ENCODE peak calls at places on chromosomes 12 and 14, in four cellular contexts. One of them, this sample, is unnamed. For H3K27me3, the result is how much of the 10 kb centered on the place peaks cover.

GRCh38 chr14:105074601-105075053 is 9.4 kb upstream of the GPR132 start:
- DNase-seq in IMR-90: no peak
- DNase-seq in H9: peak
- DNase-seq in H1: no peak
- DNase-seq in this sample: no peak

GRCh38 chr12:63020269-63020668 is 85.3 kb upstream of the PPM1H start:
- DNase-seq in IMR-90: no peak
- DNase-seq in H9: no peak
- DNase-seq in H1: no peak
- DNase-seq in this sample: no peak

GRCh38 chr12:57147641-57147944 is 174 bp upstream of the LRP1-AS start:
- DNase-seq in IMR-90: peak
- DNase-seq in H9: no peak
- DNase-seq in H1: no peak
- DNase-seq in this sample: peak

GRCh38 chr12:115771065-115771464 is 506.4 kb downstream of the MED13L start:
- DNase-seq in IMR-90: no peak
- DNase-seq in H9: peak
- DNase-seq in H1: no peak
- DNase-seq in this sample: peak

GRCh38 chr12:123533672-123534643 is at the start of gene RILPL1:
- DNase-seq in IMR-90: peak
- DNase-seq in H9: peak
- DNase-seq in H1: peak
- DNase-seq in this sample: peak

GRCh38 chr14:70011098-70011497 is 131.9 kb downstream of the SMOC1 start:
- DNase-seq in IMR-90: no peak
- DNase-seq in H9: no peak
- DNase-seq in H1: no peak
- DNase-seq in this sample: no peak

GRCh38 chr12:6292606-6293005 is 17.9 kb upstream of the PLEKHG6 start:
- DNase-seq in IMR-90: peak
- DNase-seq in H9: no peak
- DNase-seq in H1: no peak
- DNase-seq in this sample: peak

GRCh38 chr14:83975435-83976222 is 1554.3 kb upstream of the FLRT2 start:
- DNase-seq in IMR-90: peak
- DNase-seq in H9: peak
- DNase-seq in H1: no peak
- DNase-seq in this sample: peak

GRCh38 chr12:94284859-94285258 is 136.5 kb downstream of the PLXNC1 start:
- DNase-seq in IMR-90: no peak
- DNase-seq in H9: no peak
- DNase-seq in H1: no peak
- DNase-seq in this sample: no peak

GRCh38 chr12:52657305-52657902 is 5.4 kb upstream of the KRT2 start:
- DNase-seq in IMR-90: no peak
- DNase-seq in H9: peak
- DNase-seq in H1: no peak
- DNase-seq in this sample: no peak

GRCh38 chr14:94005324-94005723 is 8.2 kb downstream of the CCDC197 start:
- DNase-seq in IMR-90: no peak
- DNase-seq in H9: no peak
- DNase-seq in H1: no peak
- DNase-seq in this sample: peak

GRCh38 chr12:97277030-97277429 is 185.6 kb upstream of the RMST start:
- DNase-seq in IMR-90: no peak
- DNase-seq in H9: no peak
- DNase-seq in H1: no peak
- DNase-seq in this sample: no peak

GRCh38 chr14:95290769-95291440 is 28.8 kb downstream of the CLMN start:
- DNase-seq in IMR-90: no peak
- DNase-seq in H9: peak
- DNase-seq in H1: no peak
- DNase-seq in this sample: peak

GRCh38 chr14:56247495-56248087 is 129.4 kb downstream of the PELI2 start:
- DNase-seq in IMR-90: peak
- DNase-seq in H9: no peak
- DNase-seq in H1: no peak
- DNase-seq in this sample: no peak

GRCh38 chr12:95763809-95764253 is 26.7 kb downstream of the NTN4 start:
- DNase-seq in IMR-90: peak
- DNase-seq in H9: no peak
- DNase-seq in H1: no peak
- DNase-seq in this sample: no peak

GRCh38 chr14:103456167-103456835 is 66.3 kb downstream of the CKB start:
- DNase-seq in IMR-90: peak
- DNase-seq in H9: no peak
- DNase-seq in H1: no peak
- DNase-seq in this sample: peak

GRCh38 chr12:68291396-68292036 is 38.1 kb upstream of the IL22 start:
- DNase-seq in IMR-90: no peak
- DNase-seq in H9: no peak
- DNase-seq in H1: no peak
- DNase-seq in this sample: no peak

GRCh38 chr12:108727868-108728735 is 3.2 kb downstream of the CORO1C start:
- DNase-seq in IMR-90: no peak
- DNase-seq in H9: no peak
- DNase-seq in H1: no peak
- DNase-seq in this sample: no peak

GRCh38 chr14:69720912-69721311 is 46.0 kb upstream of the SRSF5 start:
- DNase-seq in IMR-90: no peak
- DNase-seq in H9: no peak
- DNase-seq in H1: no peak
- DNase-seq in this sample: no peak

GRCh38 chr12:46383654-46384450 is 11.3 kb upstream of the SLC38A2 start:
- DNase-seq in IMR-90: peak
- DNase-seq in H9: no peak
- DNase-seq in H1: no peak
- DNase-seq in this sample: peak

GRCh38 chr12:39798429-39798828 is 178.8 kb upstream of the ABCD2 start:
- DNase-seq in IMR-90: no peak
- DNase-seq in H9: no peak
- DNase-seq in H1: no peak
- DNase-seq in this sample: no peak

GRCh38 chr12:98725481-98726247 is 80.6 kb downstream of the APAF1 start:
- DNase-seq in IMR-90: peak
- DNase-seq in H9: peak
- DNase-seq in H1: no peak
- DNase-seq in this sample: peak

GRCh38 chr12:6341439-6342139 is at the start of gene TNFRSF1A:
- DNase-seq in IMR-90: peak
- DNase-seq in H9: peak
- DNase-seq in H1: no peak
- DNase-seq in this sample: peak

GRCh38 chr14:33839193-33840076 is 111.4 kb downstream of the EGLN3 start:
- DNase-seq in IMR-90: peak
- DNase-seq in H9: no peak
- DNase-seq in H1: no peak
- DNase-seq in this sample: peak

GRCh38 chr12:12070674-12071661 is at the start of gene BCL2L14:
- DNase-seq in IMR-90: no peak
- DNase-seq in H9: no peak
- DNase-seq in H1: no peak
- DNase-seq in this sample: peak

GRCh38 chr14:95398630-95399547 is 79.2 kb upstream of the CLMN start:
- DNase-seq in IMR-90: no peak
- DNase-seq in H9: no peak
- DNase-seq in H1: no peak
- DNase-seq in this sample: no peak

GRCh38 chr12:75944097-75944904 is 87.3 kb downstream of the PHLDA1 start:
- DNase-seq in IMR-90: peak
- DNase-seq in H9: peak
- DNase-seq in H1: no peak
- DNase-seq in this sample: peak

GRCh38 chr14:53742226-53742607 is 214.4 kb downstream of the BMP4 start:
- DNase-seq in IMR-90: no peak
- DNase-seq in H9: no peak
- DNase-seq in H1: no peak
- DNase-seq in this sample: peak

GRCh38 chr12:46373303-46374182 is 970 bp upstream of the SLC38A2 start:
- DNase-seq in IMR-90: peak
- DNase-seq in H9: peak
- DNase-seq in H1: peak
- DNase-seq in this sample: peak

GRCh38 chr12:124654666-124655316 is 87.4 kb upstream of the NCOR2 start:
- DNase-seq in IMR-90: no peak
- DNase-seq in H9: no peak
- DNase-seq in H1: no peak
- DNase-seq in this sample: no peak

GRCh38 chr12:116366456-116366776 is 88.9 kb upstream of the MED13L start:
- DNase-seq in IMR-90: no peak
- DNase-seq in H9: no peak
- DNase-seq in H1: no peak
- DNase-seq in this sample: no peak

GRCh38 chr12:92629349-92630065 is 73.3 kb upstream of the PLEKHG7 start:
- DNase-seq in IMR-90: peak
- DNase-seq in H9: no peak
- DNase-seq in H1: no peak
- DNase-seq in this sample: peak

GRCh38 chr12:69066420-69067373 is 133.7 kb upstream of the CPM start:
- DNase-seq in IMR-90: no peak
- DNase-seq in H9: peak
- DNase-seq in H1: no peak
- DNase-seq in this sample: no peak

GRCh38 chr12:125983094-125983783 is 918.0 kb downstream of the AACS start:
- DNase-seq in IMR-90: no peak
- DNase-seq in H9: peak
- DNase-seq in H1: peak
- DNase-seq in this sample: peak

GRCh38 chr12:13197526-13198141 is 1.1 kb downstream of the EMP1 start:
- DNase-seq in IMR-90: peak
- DNase-seq in H9: no peak
- DNase-seq in H1: no peak
- DNase-seq in this sample: no peak

GRCh38 chr14:38201137-38201828 is 6.4 kb upstream of the SSTR1 start:
- DNase-seq in IMR-90: no peak
- DNase-seq in H9: peak
- DNase-seq in H1: peak
- DNase-seq in this sample: no peak

GRCh38 chr12:68480526-68480925 is 130.2 kb upstream of the RAP1B start:
- DNase-seq in IMR-90: no peak
- DNase-seq in H9: no peak
- DNase-seq in H1: no peak
- DNase-seq in this sample: peak

GRCh38 chr14:78070344-78070743 is 99.8 kb upstream of the NRXN3 start:
- DNase-seq in IMR-90: no peak
- DNase-seq in H9: no peak
- DNase-seq in H1: no peak
- DNase-seq in this sample: no peak

DNA sequence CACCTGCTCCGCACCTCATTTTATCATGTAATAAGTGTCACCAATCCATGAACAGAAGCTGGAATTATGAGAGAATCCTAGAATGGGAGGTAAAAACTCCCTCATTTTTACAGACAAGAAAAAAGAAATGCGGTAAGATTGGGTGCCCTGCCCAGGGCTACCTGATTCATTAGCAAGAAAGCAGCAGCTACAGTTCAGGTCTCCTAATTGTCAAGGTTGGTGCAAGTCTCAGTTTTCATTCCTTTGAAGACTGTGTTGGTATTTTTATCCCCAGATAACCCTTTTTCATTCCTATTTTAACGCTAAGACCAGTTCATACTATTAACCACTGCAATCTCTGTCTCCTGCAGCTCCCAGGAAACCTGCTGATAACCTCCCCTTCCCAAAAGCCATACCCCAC is 6.9 kb downstream of the DUSP6 start:
- DNase-seq in IMR-90: no peak
- DNase-seq in H9: no peak
- DNase-seq in H1: no peak
- DNase-seq in this sample: no peak
- H3K27ac ChIP-seq in IMR-90: no peak
- H3K27ac ChIP-seq in H9: no peak
- H3K27ac ChIP-seq in H1: no peak
- H3K27ac ChIP-seq in this sample: peak

GRCh38 chr12:3134126-3134525 is 56.9 kb downstream of the TSPAN9 start:
- DNase-seq in IMR-90: no peak
- DNase-seq in H9: no peak
- DNase-seq in H1: no peak
- DNase-seq in this sample: no peak

GRCh38 chr12:3135522-3136461 is 58.6 kb downstream of the TSPAN9 start:
- DNase-seq in IMR-90: peak
- DNase-seq in H9: peak
- DNase-seq in H1: peak
- DNase-seq in this sample: peak

GRCh38 chr12:3133410-3133793 is 56.2 kb downstream of the TSPAN9 start:
- DNase-seq in IMR-90: peak
- DNase-seq in H9: no peak
- DNase-seq in H1: no peak
- DNase-seq in this sample: no peak

GRCh38 chr12:3132636-3133409 is 55.6 kb downstream of the TSPAN9 start:
- DNase-seq in IMR-90: peak
- DNase-seq in H9: peak
- DNase-seq in H1: peak
- DNase-seq in this sample: peak

DNA sequence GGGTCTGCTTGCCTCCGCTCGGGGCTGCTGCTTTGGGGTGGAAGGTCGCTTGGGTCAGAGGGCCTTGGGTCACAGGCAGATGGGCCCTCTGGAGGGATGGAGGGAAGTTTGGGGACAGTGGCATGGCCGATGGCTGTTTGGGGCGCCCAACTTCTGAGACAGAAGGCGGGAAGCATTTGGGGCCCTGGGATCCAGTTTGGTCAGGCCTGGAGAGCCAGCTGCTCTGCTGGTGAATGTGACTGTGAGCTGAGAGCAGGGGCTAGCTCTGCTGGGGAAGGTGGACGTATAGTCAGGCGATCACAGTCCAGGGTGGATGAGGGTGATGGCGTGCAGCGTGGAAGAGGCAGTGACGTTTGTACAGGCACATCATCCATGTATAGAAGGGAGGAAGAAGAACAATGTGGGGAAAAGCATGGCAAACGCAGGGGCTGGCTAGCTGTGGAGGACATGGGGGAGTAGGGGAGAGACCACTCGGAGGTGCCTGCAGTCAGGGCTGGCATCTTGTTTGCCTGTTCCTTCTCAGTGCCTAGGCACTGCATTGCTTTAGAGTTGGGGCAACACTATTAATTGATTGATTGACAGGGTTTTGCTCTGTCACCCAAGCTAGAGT is 57.5 kb downstream of the TSPAN9 start:
- DNase-seq in IMR-90: no peak
- DNase-seq in H9: peak
- DNase-seq in H1: no peak
- DNase-seq in this sample: no peak
- H4K8ac ChIP-seq in IMR-90: no peak
- H4K8ac ChIP-seq in H9: no peak
- H4K8ac ChIP-seq in H1: no peak
- H4K8ac ChIP-seq in this sample: no peak

GRCh38 chr12:23528316-23528715 is 421.2 kb downstream of the SOX5 start:
- DNase-seq in IMR-90: no peak
- DNase-seq in H9: no peak
- DNase-seq in H1: no peak
- DNase-seq in this sample: peak
- H3K27me3 ChIP-seq in IMR-90: under half
- H3K27me3 ChIP-seq in H9: under half
- H3K27me3 ChIP-seq in H1: under half
- H3K27me3 ChIP-seq in this sample: under half

GRCh38 chr14:55123101-55123500 is 6.0 kb upstream of the LGALS3 start:
- DNase-seq in IMR-90: peak
- DNase-seq in H9: no peak
- DNase-seq in H1: no peak
- DNase-seq in this sample: no peak
- H3K27ac ChIP-seq in IMR-90: no peak
- H3K27ac ChIP-seq in H9: no peak
- H3K27ac ChIP-seq in H1: no peak
- H3K27ac ChIP-seq in this sample: no peak